ENCODE peak calls at places on chromosomes 16 and 17, in four cellular contexts. O is mesendoderm, D is mesenchymal stem cell, A is IMR-90. H is an unnamed sample.

GRCh38 chr16:53876811-53877210 is 172.9 kb downstream of the FTO start:
- DNase-seq in O (no peak), A (no peak), D (no peak), H (no peak)

GRCh38 chr16:1338119-1338730 is 4.8 kb downstream of the BAIAP3 start:
- DNase-seq in D (no peak), O (no peak), A (no peak), H (no peak)

GRCh38 chr16:69382421-69382820 is 3.4 kb downstream of the TERF2 start:
- DNase-seq in O (no peak), A (peak; percentile 10), D (no peak), H (no peak)

GRCh38 chr17:53122966-53123365 is 699.8 kb upstream of the KIF2B start:
- DNase-seq in O (no peak), A (no peak), D (no peak), H (no peak)

GRCh38 chr17:64083571-64084085 is 46.3 kb downstream of the ERN1 start:
- DNase-seq in D (no peak), O (no peak), A (no peak), H (no peak)

GRCh38 chr17:2053380-2054261 is 1.3 kb upstream of the HIC1 start:
- DNase-seq in A (peak; percentile 67), D (peak; percentile 86), O (peak; percentile 76), H (no peak)

GRCh38 chr16:1331712-1332617 is 1.5 kb upstream of the BAIAP3 start:
- DNase-seq in A (peak; percentile 30), D (peak; percentile 93), O (peak; percentile 99), H (no peak)

GRCh38 chr17:81666092-81666341 is 388 bp downstream of the OXLD1 start:
- DNase-seq in D (peak; percentile 68), A (peak; percentile 9), O (peak; percentile 71), H (no peak)

GRCh38 chr17:1521067-1521466 is 4.7 kb upstream of the INPP5K start:
- DNase-seq in O (no peak), D (no peak), A (no peak), H (no peak)

GRCh38 chr17:69637399-69638165 is 223.1 kb downstream of the MAP2K6 start:
- DNase-seq in D (peak; percentile 20), O (no peak), A (peak; percentile 81), H (no peak)

GRCh38 chr17:82301916-82302497 is 15.4 kb downstream of the CD7 start:
- DNase-seq in A (no peak), D (no peak), O (no peak), H (no peak)

GRCh38 chr17:42329025-42329976 is 41.0 kb downstream of the STAT5A start:
- DNase-seq in O (peak; percentile 43), D (peak; percentile 57), A (peak; percentile 83), H (peak; percentile 80)

GRCh38 chr17:71764507-71764906 is 356.3 kb upstream of the SOX9 start:
- DNase-seq in A (no peak), D (peak; percentile 25), O (peak; percentile 81), H (peak; percentile 15)

GRCh38 chr16:81261049-81261648 is 22.7 kb downstream of the BCO1 start:
- DNase-seq in O (peak; percentile 45), D (no peak), A (no peak), H (no peak)

GRCh38 chr16:89370081-89370511 is 120.3 kb downstream of the ANKRD11 start:
- DNase-seq in O (peak; percentile 37), D (peak; percentile 30), A (peak; percentile 44), H (no peak)

GRCh38 chr17:79645022-79645776 is 34.3 kb upstream of the RBFOX3 start:
- DNase-seq in A (no peak), O (no peak), D (no peak), H (no peak)

GRCh38 chr16:2775317-2775716 is 1.8 kb downstream of the ELOB start:
- DNase-seq in A (no peak), O (no peak), D (no peak), H (no peak)

GRCh38 chr16:424623-425081 is 797 bp upstream of the RAB11FIP3 start:
- DNase-seq in O (no peak), A (no peak), D (peak; percentile 51), H (no peak)

GRCh38 chr17:40509626-40510327 is 8.4 kb upstream of the TNS4 start:
- DNase-seq in D (no peak), O (no peak), A (no peak), H (no peak)
- H3K18ac ChIP-seq in D (peak overlapping the region; percentile 31), O (no peak overlapping the region), A (peak overlapping the region; percentile 25), H (peak overlapping the region; percentile 91)

DNA sequence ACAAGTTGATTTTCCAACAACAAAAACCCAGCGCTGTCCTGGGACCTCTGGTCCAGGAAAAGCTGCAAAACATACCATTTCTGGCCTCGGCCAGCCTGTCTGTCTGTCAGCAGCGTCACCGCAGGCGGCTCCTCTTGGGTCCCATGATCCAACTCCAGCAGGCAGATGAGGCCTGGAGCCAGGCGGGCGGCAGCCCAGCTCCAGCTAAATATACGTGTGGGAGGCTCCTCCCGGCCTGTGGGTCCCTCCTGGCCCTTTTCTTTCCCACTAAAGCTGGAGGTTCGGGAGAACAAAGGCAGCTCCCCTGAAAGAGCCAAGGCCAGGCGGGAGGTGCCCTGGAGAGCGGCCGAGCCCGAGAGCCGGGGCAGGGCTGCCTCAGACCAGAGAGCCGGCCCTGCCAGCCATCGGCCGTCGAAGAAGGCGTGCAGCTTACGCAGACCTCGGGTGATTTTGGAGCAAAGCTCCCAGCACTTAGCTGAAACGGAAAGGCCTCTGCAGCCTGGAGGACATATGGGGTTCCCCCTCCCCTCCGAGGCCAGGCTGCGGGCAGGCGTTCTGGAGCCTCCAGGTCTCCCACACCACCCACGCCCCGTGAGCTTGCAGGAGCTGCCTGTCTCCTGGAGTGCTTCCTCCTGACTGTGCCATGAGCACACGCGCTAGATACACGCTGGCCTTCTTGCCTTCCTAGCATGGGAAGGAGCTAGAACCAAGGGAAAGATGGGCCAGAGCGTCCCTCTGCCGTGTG is 19.9 kb upstream of the JPH3 start:
- DNase-seq in O (no peak), A (peak; percentile 75), D (peak; percentile 95), H (no peak)
- H3K4me2 ChIP-seq in O (no peak overlapping the region), A (peak overlapping the region; percentile 55), D (peak overlapping the region; percentile 36), H (no peak overlapping the region)

DNA sequence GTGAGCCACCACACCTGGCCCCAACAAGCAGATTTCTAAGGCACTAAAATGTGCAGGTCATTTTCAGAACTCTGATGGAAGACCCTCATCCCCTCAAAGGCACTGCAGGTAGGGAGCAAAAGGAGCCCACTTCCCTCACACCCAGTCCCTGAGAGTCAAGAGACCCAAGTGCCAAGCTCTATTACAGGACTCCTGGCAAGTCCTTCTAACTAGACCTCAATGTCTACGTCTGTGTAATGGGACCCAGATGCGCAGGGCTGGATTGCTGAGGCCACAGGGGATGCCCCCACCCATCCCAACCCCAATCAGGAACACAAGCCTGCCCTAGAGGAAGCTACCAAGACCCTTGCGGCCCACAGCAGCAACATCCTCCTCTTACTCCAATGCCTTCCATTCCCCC is 2.7 kb downstream of the PLLP start:
- DNase-seq in D (no peak), A (no peak), O (no peak), H (no peak)
- H3K18ac ChIP-seq in D (no peak overlapping the region), A (no peak overlapping the region), O (no peak overlapping the region), H (no peak overlapping the region)

DNA sequence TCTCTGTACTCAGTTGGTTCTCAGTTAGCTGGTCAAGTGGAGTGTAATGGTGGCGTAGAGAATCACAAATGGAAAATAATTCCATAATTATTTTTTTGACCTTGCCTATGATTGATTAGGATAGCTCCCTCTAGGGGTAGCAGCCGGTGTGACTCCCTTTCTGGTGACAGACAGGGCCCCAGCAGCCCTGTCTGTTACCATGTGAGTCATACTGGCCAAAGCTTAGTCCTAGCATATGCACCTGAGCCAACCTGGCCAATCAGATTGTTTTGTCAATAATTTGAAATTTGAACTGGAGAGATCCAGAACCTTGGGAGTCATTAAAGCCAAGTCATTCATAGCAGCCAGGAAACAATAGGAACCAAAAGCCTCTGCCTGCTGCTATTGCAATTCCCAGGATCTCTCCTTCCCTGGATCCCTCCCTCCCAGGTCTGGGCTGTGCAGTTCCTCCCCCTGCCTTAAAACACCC is 5.6 kb downstream of the PNPO start:
- DNase-seq in O (peak; percentile 94), A (peak; percentile 79), D (peak; percentile 77), H (peak; percentile 56)
- H3K4me2 ChIP-seq in O (no peak overlapping the region), A (no peak overlapping the region), D (no peak overlapping the region), H (no peak overlapping the region)

H was measured in neuronal stem cell.